ENCODE peak calls at places on chromosomes 1 and 21, in nine cellular contexts. J, F, B, V, I, S, O, E and U are unnamed samples.
A peak's percentile ranks its signal among the peaks of the same experiment; 100 is the strongest.

GRCh38 chr1:6472391-6472790 is 6.4 kb upstream of the TNFRSF25 start:
- DNase-seq in B (no peak), E (no peak), S (no peak), F (no peak), V (no peak), J (no peak), I (no peak), O (no peak), U (no peak)

GRCh38 chr1:1173793-1174415 is at the start of gene TTLL10:
- DNase-seq in F (no peak), O (no peak), I (peak; percentile 40), B (no peak), E (peak; percentile 17), V (peak; percentile 25), S (no peak), J (peak; percentile 71), U (no peak)

GRCh38 chr1:19087737-19088594 is 122.1 kb downstream of the UBR4 start:
- DNase-seq in B (no peak), F (no peak), V (no peak), O (no peak), I (no peak), J (peak; percentile 55), S (no peak), E (no peak), U (no peak)

GRCh38 chr1:117607471-117607870 is 1.6 kb downstream of the TENT5C start:
- DNase-seq in I (peak; percentile 71), E (no peak), S (no peak), V (no peak), O (no peak), F (peak; percentile 5), B (no peak), J (no peak), U (no peak)

GRCh38 chr1:156160744-156161181 is 7.4 kb downstream of the SEMA4A start:
- DNase-seq in V (peak; percentile 93), J (peak; percentile 84), F (peak; percentile 79), S (peak; percentile 85), O (peak; percentile 70), B (no peak), E (peak; percentile 51), I (peak; percentile 75), U (peak; percentile 79)

GRCh38 chr1:228241259-228241658 is 33.4 kb downstream of the OBSCN start:
- DNase-seq in E (no peak), F (no peak), I (no peak), S (no peak), B (no peak), O (no peak), V (no peak), J (no peak), U (no peak)

GRCh38 chr1:204503122-204503912 is 8.7 kb upstream of the PIK3C2B start:
- DNase-seq in S (peak; percentile 35), E (no peak), J (no peak), B (peak; percentile 37), I (no peak), O (peak; percentile 40), F (peak; percentile 86), V (no peak), U (no peak)

GRCh38 chr1:22074803-22075202 is 22.3 kb downstream of the CDC42 start:
- DNase-seq in E (no peak), B (no peak), J (no peak), F (no peak), S (no peak), I (no peak), O (no peak), V (no peak), U (no peak)

GRCh38 chr1:35220976-35221375 is 28.0 kb upstream of the SFPQ start:
- DNase-seq in I (no peak), O (no peak), J (peak; percentile 58), S (no peak), B (peak; percentile 45), E (no peak), V (no peak), F (peak; percentile 27), U (no peak)

GRCh38 chr1:168362991-168363390 is 82.3 kb downstream of the TBX19 start:
- DNase-seq in B (no peak), O (no peak), S (no peak), F (peak; percentile 62), V (no peak), J (no peak), E (no peak), I (no peak), U (no peak)

GRCh38 chr1:23745515-23745914 is 2.2 kb downstream of the ELOA start:
- DNase-seq in S (peak; percentile 68), O (no peak), V (no peak), E (no peak), J (peak; percentile 81), I (no peak), F (peak; percentile 63), B (peak; percentile 70), U (no peak)

GRCh38 chr1:206898089-206898908 is 1.1 kb downstream of the IL24 start:
- DNase-seq in I (no peak), S (peak; percentile 45), B (no peak), V (no peak), O (no peak), F (peak; percentile 72), J (no peak), E (no peak), U (peak; percentile 27)

GRCh38 chr1:157105988-157106812 is 6.6 kb upstream of the ETV3L start:
- DNase-seq in S (peak; percentile 92), B (peak; percentile 63), E (no peak), O (no peak), I (peak; percentile 40), J (peak; percentile 87), F (peak; percentile 65), V (peak; percentile 29), U (peak; percentile 57)

GRCh38 chr1:167905671-167906070 is 8.3 kb downstream of the ADCY10 start:
- DNase-seq in V (no peak), S (no peak), J (no peak), B (no peak), E (no peak), O (no peak), I (no peak), F (peak; percentile 49), U (no peak)

GRCh38 chr1:24179251-24179895 is 7.7 kb downstream of the IFNLR1 start:
- DNase-seq in O (no peak), E (no peak), J (no peak), F (no peak), V (no peak), S (no peak), I (no peak), B (no peak), U (no peak)

GRCh38 chr21:27300770-27301169 is 333.9 kb upstream of the ADAMTS5 start:
- DNase-seq in J (no peak), V (no peak), S (no peak), F (no peak), B (no peak), I (no peak), E (no peak), O (no peak), U (no peak)

GRCh38 chr1:226223786-226224244 is 351 bp downstream of the MIXL1 start:
- DNase-seq in B (peak; percentile 75), S (no peak), V (no peak), F (peak; percentile 8), O (no peak), J (peak; percentile 72), I (peak; percentile 60), E (peak; percentile 37), U (no peak)

GRCh38 chr1:165075725-165076370 is 280.7 kb downstream of the LMX1A start:
- DNase-seq in V (no peak), O (peak; percentile 23), I (no peak), S (peak; percentile 8), B (no peak), J (peak; percentile 5), F (peak; percentile 39), E (no peak), U (no peak)

GRCh38 chr1:234484991-234485739 is 6.2 kb upstream of the TARBP1 start:
- DNase-seq in S (no peak), J (no peak), F (no peak), O (no peak), V (no peak), I (no peak), E (no peak), B (no peak), U (no peak)

GRCh38 chr1:9755441-9755995 is 68.2 kb downstream of the CLSTN1 start:
- DNase-seq in V (no peak), I (no peak), J (no peak), B (no peak), E (no peak), O (no peak), F (no peak), S (no peak), U (no peak)